ENCODE peak calls at places on chromosome 15, in seven cellular contexts. D is brain microvascular endothelial cell; U is MCF 10A; A is CD8-positive, alpha-beta T cell; S is AG04450; M is H9; Q is right lobe of liver. J is an unnamed sample.

GRCh38 chr15:69593981-69594966 is 141.7 kb downstream of the RPLP1 start:
- DNase-seq in D (peak), U (peak), A (no peak), S (no peak), M (peak), Q (peak), J (peak)

GRCh38 chr15:40486066-40486770 is 15.4 kb downstream of the CHST14 start:
- DNase-seq in D (no peak), U (no peak), A (no peak), S (no peak), M (no peak), Q (no peak), J (no peak)

GRCh38 chr15:27694506-27695077 is 404.5 kb downstream of the OCA2 start:
- DNase-seq in D (no peak), U (no peak), A (no peak), S (no peak), M (no peak), Q (no peak), J (no peak)

GRCh38 chr15:44299997-44300396 is 11.5 kb downstream of the GOLM2 start:
- DNase-seq in D (no peak), U (no peak), A (no peak), S (no peak), M (no peak), Q (no peak), J (no peak)

GRCh38 chr15:36429707-36430106 is 149.7 kb upstream of the CDIN1 start:
- DNase-seq in D (peak), U (no peak), A (no peak), S (no peak), M (no peak), Q (no peak), J (no peak)

GRCh38 chr15:80240261-80240660 is 11.8 kb downstream of the CTXND1 start:
- DNase-seq in D (no peak), U (no peak), A (no peak), S (no peak), M (no peak), Q (no peak), J (no peak)

GRCh38 chr15:83657549-83657948 is 3.6 kb downstream of the ADAMTSL3 start:
- DNase-seq in D (no peak), U (no peak), A (no peak), S (no peak), M (peak), Q (no peak), J (no peak)

GRCh38 chr15:52010633-52011595 is 8.1 kb upstream of the MAPK6 start:
- DNase-seq in D (peak), U (peak), A (no peak), S (peak), M (no peak), Q (no peak), J (peak)

GRCh38 chr15:41819455-41820050 is 8.3 kb upstream of the JMJD7 start:
- DNase-seq in D (no peak), U (no peak), A (no peak), S (no peak), M (no peak), Q (no peak), J (no peak)

GRCh38 chr15:60372756-60373155 is 25.0 kb downstream of the ANXA2 start:
- DNase-seq in D (no peak), U (no peak), A (no peak), S (no peak), M (no peak), Q (no peak), J (no peak)

GRCh38 chr15:32844118-32844711 is 126.4 kb downstream of the GREM1 start:
- DNase-seq in D (peak), U (peak), A (no peak), S (no peak), M (no peak), Q (no peak), J (no peak)

GRCh38 chr15:37789881-37790280 is 144.6 kb upstream of the TMCO5A start:
- DNase-seq in D (peak), U (peak), A (no peak), S (peak), M (no peak), Q (no peak), J (no peak)

GRCh38 chr15:92667291-92667904 is 11.8 kb upstream of the FAM174B start:
- DNase-seq in D (no peak), U (no peak), A (no peak), S (no peak), M (no peak), Q (peak), J (no peak)

GRCh38 chr15:101017935-101018849 is 99.0 kb downstream of the LRRK1 start:
- DNase-seq in D (no peak), U (peak), A (peak), S (no peak), M (peak), Q (no peak), J (no peak)

GRCh38 chr15:50773389-50773788 is 7.9 kb upstream of the SPPL2A start:
- DNase-seq in D (no peak), U (no peak), A (no peak), S (no peak), M (no peak), Q (no peak), J (no peak)

GRCh38 chr15:50774450-50774849 is 8.9 kb upstream of the SPPL2A start:
- DNase-seq in D (no peak), U (no peak), A (no peak), S (no peak), M (no peak), Q (no peak), J (peak)

GRCh38 chr15:50778089-50778488 is 12.6 kb upstream of the SPPL2A start:
- DNase-seq in D (no peak), U (no peak), A (no peak), S (no peak), M (no peak), Q (no peak), J (no peak)

GRCh38 chr15:50777045-50777444 is 11.5 kb upstream of the SPPL2A start:
- DNase-seq in D (no peak), U (no peak), A (no peak), S (no peak), M (no peak), Q (no peak), J (no peak)
- TF ChIP-seq CTCF in D (no peak), U (no peak), A (no peak), S (peak), M (no peak), Q (no peak), J (no peak)

GRCh38 chr15:78299302-78300102 is at the start of gene SKIC8:
- DNase-seq in D (peak), U (peak), A (peak), S (peak), M (peak), Q (peak), J (peak)
- TF ChIP-seq CTCF in D (no peak), U (no peak), A (no peak), S (no peak), M (no peak), Q (no peak), J (no peak)

GRCh38 chr15:71784719-71785118 is 25.6 kb upstream of the NR2E3 start:
- DNase-seq in D (no peak), U (no peak), A (peak), S (no peak), M (no peak), Q (no peak), J (peak)
- TF ChIP-seq CTCF in D (peak), U (peak), A (peak), S (peak), M (peak), Q (peak), J (peak)

GRCh38 chr15:56533741-56534416 is 68.9 kb upstream of the MNS1 start:
- DNase-seq in D (no peak), U (no peak), A (no peak), S (no peak), M (no peak), Q (no peak), J (no peak)

GRCh38 chr15:56537881-56538280 is 72.9 kb upstream of the MNS1 start:
- DNase-seq in D (no peak), U (no peak), A (peak), S (no peak), M (no peak), Q (no peak), J (no peak)

GRCh38 chr15:56528136-56528535 is 63.2 kb upstream of the MNS1 start:
- DNase-seq in D (no peak), U (no peak), A (no peak), S (no peak), M (no peak), Q (no peak), J (no peak)

GRCh38 chr15:56532766-56533455 is 68.0 kb upstream of the MNS1 start:
- DNase-seq in D (no peak), U (no peak), A (no peak), S (no peak), M (no peak), Q (no peak), J (no peak)
- TF ChIP-seq CTCF in D (no peak), U (no peak), A (no peak), S (no peak), M (no peak), Q (no peak), J (no peak)